ENCODE peak calls at places on chromosomes 7 and 10, in nine cellular contexts. B, W, Y, N, Z, T, S, G and L are unnamed samples. For H3K27me3, the result is how much of the 10 kb centered on the place peaks cover.

GRCh38 chr7:29486191-29486700 is 77.4 kb upstream of the PRR15 start:
- DNase-seq in B (no peak), W (no peak), Y (no peak), N (no peak), Z (peak), T (no peak), S (no peak), G (no peak), L (no peak)

GRCh38 chr10:61993676-61994401 is 92.3 kb downstream of the ARID5B start:
- DNase-seq in B (no peak), W (no peak), Y (no peak), N (no peak), Z (no peak), T (peak), S (no peak), G (no peak), L (peak)

GRCh38 chr7:150450491-150450992 is at the start of gene GIMAP8:
- DNase-seq in B (peak), W (no peak), Y (no peak), N (no peak), Z (no peak), T (peak), S (peak), G (no peak), L (no peak)

GRCh38 chr10:128481152-128481551 is 354.9 kb upstream of the MKI67 start:
- DNase-seq in B (peak), W (no peak), Y (no peak), N (no peak), Z (no peak), T (no peak), S (no peak), G (no peak), L (no peak)

GRCh38 chr10:72087969-72088878 is at the start of gene SPOCK2:
- DNase-seq in B (peak), W (no peak), Y (no peak), N (no peak), Z (peak), T (peak), S (peak), G (no peak), L (peak)

GRCh38 chr10:72104472-72105097 is 16.2 kb upstream of the SPOCK2 start:
- DNase-seq in B (no peak), W (no peak), Y (no peak), N (no peak), Z (no peak), T (no peak), S (no peak), G (no peak), L (no peak)

GRCh38 chr7:115679423-115679822 is 351.1 kb downstream of the TFEC start:
- DNase-seq in B (no peak), W (no peak), Y (no peak), N (no peak), Z (no peak), T (no peak), S (no peak), G (no peak), L (no peak)

GRCh38 chr10:36888925-36889573 is 236.3 kb upstream of the ANKRD30A start:
- DNase-seq in B (no peak), W (no peak), Y (peak), N (peak), Z (peak), T (peak), S (no peak), G (no peak), L (peak)

GRCh38 chr10:129415261-129416135 is 51.5 kb upstream of the MGMT start:
- DNase-seq in B (no peak), W (no peak), Y (no peak), N (no peak), Z (no peak), T (no peak), S (no peak), G (no peak), L (no peak)

GRCh38 chr10:84256510-84257342 is 11.9 kb downstream of the RGR start:
- DNase-seq in B (no peak), W (peak), Y (peak), N (peak), Z (peak), T (peak), S (peak), G (peak), L (peak)

GRCh38 chr7:28891192-28891872 is 66.8 kb downstream of the TRIL start:
- DNase-seq in B (no peak), W (no peak), Y (no peak), N (no peak), Z (no peak), T (no peak), S (no peak), G (no peak), L (no peak)

GRCh38 chr10:62185914-62186692 is 82.5 kb downstream of the RTKN2 start:
- DNase-seq in B (no peak), W (no peak), Y (no peak), N (no peak), Z (no peak), T (no peak), S (no peak), G (no peak), L (no peak)

GRCh38 chr7:96355990-96356506 is 34.1 kb upstream of the SLC25A13 start:
- DNase-seq in B (no peak), W (no peak), Y (no peak), N (no peak), Z (no peak), T (no peak), S (no peak), G (no peak), L (no peak)

GRCh38 chr7:127819975-127820778 is 168.2 kb downstream of the SND1 start:
- DNase-seq in B (no peak), W (no peak), Y (no peak), N (peak), Z (no peak), T (no peak), S (no peak), G (no peak), L (peak)

GRCh38 chr7:41832936-41833335 is 130.0 kb upstream of the INHBA start:
- DNase-seq in B (no peak), W (no peak), Y (no peak), N (no peak), Z (no peak), T (no peak), S (no peak), G (no peak), L (no peak)

GRCh38 chr10:102347236-102347828 is 48.2 kb upstream of the NFKB2 start:
- DNase-seq in B (peak), W (no peak), Y (peak), N (peak), Z (no peak), T (peak), S (peak), G (peak), L (peak)

GRCh38 chr10:73529089-73529832 is 33.4 kb upstream of the PPP3CB start:
- DNase-seq in B (no peak), W (no peak), Y (peak), N (peak), Z (peak), T (peak), S (peak), G (peak), L (peak)

GRCh38 chr7:3733541-3734140 is 432.6 kb downstream of the SDK1 start:
- DNase-seq in B (no peak), W (no peak), Y (no peak), N (peak), Z (no peak), T (no peak), S (no peak), G (no peak), L (no peak)

GRCh38 chr10:27620425-27621397 is 116.6 kb downstream of the RAB18 start:
- DNase-seq in B (no peak), W (no peak), Y (no peak), N (peak), Z (no peak), T (no peak), S (peak), G (no peak), L (peak)

GRCh38 chr7:132489776-132490237 is 86.5 kb downstream of the PLXNA4 start:
- DNase-seq in B (no peak), W (no peak), Y (no peak), N (no peak), Z (no peak), T (no peak), S (no peak), G (no peak), L (no peak)

GRCh38 chr7:47725031-47725780 is 143.3 kb upstream of the TNS3 start:
- DNase-seq in B (no peak), W (no peak), Y (no peak), N (peak), Z (no peak), T (peak), S (no peak), G (no peak), L (peak)

GRCh38 chr7:52168085-52168484 is 851.5 kb upstream of the COBL start:
- DNase-seq in B (no peak), W (no peak), Y (peak), N (no peak), Z (no peak), T (no peak), S (no peak), G (no peak), L (no peak)

GRCh38 chr10:81995254-81995653 is 120.3 kb downstream of the NRG3 start:
- DNase-seq in B (no peak), W (no peak), Y (no peak), N (no peak), Z (no peak), T (no peak), S (no peak), G (no peak), L (no peak)

GRCh38 chr10:114694735-114695134 is 36.7 kb upstream of the ABLIM1 start:
- DNase-seq in B (no peak), W (no peak), Y (peak), N (no peak), Z (no peak), T (peak), S (no peak), G (no peak), L (no peak)

GRCh38 chr10:32139223-32140073 is 83.2 kb upstream of the KIF5B start:
- DNase-seq in B (peak), W (peak), Y (no peak), N (peak), Z (no peak), T (peak), S (peak), G (peak), L (peak)

GRCh38 chr7:4805979-4806290 is 30.5 kb downstream of the AP5Z1 start:
- DNase-seq in B (no peak), W (no peak), Y (no peak), N (no peak), Z (no peak), T (no peak), S (no peak), G (no peak), L (no peak)

GRCh38 chr10:106378251-106378650 is 786.3 kb downstream of the SORCS1 start:
- DNase-seq in B (no peak), W (no peak), Y (no peak), N (no peak), Z (no peak), T (no peak), S (no peak), G (no peak), L (no peak)

GRCh38 chr10:1127629-1128028 is 71.4 kb downstream of the WDR37 start:
- DNase-seq in B (no peak), W (no peak), Y (no peak), N (no peak), Z (no peak), T (no peak), S (no peak), G (no peak), L (no peak)

GRCh38 chr7:1884583-1885350 is 214.7 kb downstream of the ELFN1 start:
- DNase-seq in B (no peak), W (no peak), Y (no peak), N (peak), Z (no peak), T (no peak), S (no peak), G (no peak), L (peak)

GRCh38 chr7:1885465-1886226 is 215.6 kb downstream of the ELFN1 start:
- DNase-seq in B (no peak), W (no peak), Y (no peak), N (no peak), Z (no peak), T (no peak), S (no peak), G (no peak), L (no peak)

GRCh38 chr7:1883031-1883761 is 213.1 kb downstream of the ELFN1 start:
- DNase-seq in B (no peak), W (no peak), Y (no peak), N (peak), Z (no peak), T (peak), S (no peak), G (no peak), L (peak)

GRCh38 chr7:1882451-1882850 is 212.4 kb downstream of the ELFN1 start:
- DNase-seq in B (no peak), W (no peak), Y (no peak), N (no peak), Z (no peak), T (no peak), S (no peak), G (no peak), L (no peak)

GRCh38 chr7:1883834-1884582 is 213.9 kb downstream of the ELFN1 start:
- DNase-seq in B (no peak), W (no peak), Y (no peak), N (no peak), Z (no peak), T (no peak), S (no peak), G (no peak), L (no peak)
- TF ChIP-seq CTCF in B (no peak), W (no peak), Y (peak), N (no peak), Z (no peak), T (no peak), S (no peak), G (no peak), L (no peak)

GRCh38 chr7:72445580-72445979 is 33.4 kb upstream of the CALN1 start:
- DNase-seq in B (no peak), W (no peak), Y (no peak), N (no peak), Z (no peak), T (no peak), S (no peak), G (no peak), L (no peak)

GRCh38 chr7:72446131-72446530 is 34.0 kb upstream of the CALN1 start:
- DNase-seq in B (no peak), W (no peak), Y (no peak), N (no peak), Z (no peak), T (no peak), S (no peak), G (no peak), L (no peak)

GRCh38 chr7:72445075-72445474 is 32.9 kb upstream of the CALN1 start:
- DNase-seq in B (no peak), W (no peak), Y (no peak), N (no peak), Z (no peak), T (no peak), S (no peak), G (no peak), L (no peak)

GRCh38 chr7:72447465-72448204 is 35.5 kb upstream of the CALN1 start:
- DNase-seq in B (no peak), W (no peak), Y (no peak), N (no peak), Z (no peak), T (no peak), S (no peak), G (no peak), L (no peak)

GRCh38 chr7:72446566-72447462 is 34.7 kb upstream of the CALN1 start:
- DNase-seq in B (no peak), W (no peak), Y (no peak), N (no peak), Z (no peak), T (no peak), S (no peak), G (no peak), L (no peak)
- H3K27me3 ChIP-seq in B (under half), W (under half), Y (half or more), N (under half), Z (under half), T (under half), S (under half), G (under half), L (under half)

DNA sequence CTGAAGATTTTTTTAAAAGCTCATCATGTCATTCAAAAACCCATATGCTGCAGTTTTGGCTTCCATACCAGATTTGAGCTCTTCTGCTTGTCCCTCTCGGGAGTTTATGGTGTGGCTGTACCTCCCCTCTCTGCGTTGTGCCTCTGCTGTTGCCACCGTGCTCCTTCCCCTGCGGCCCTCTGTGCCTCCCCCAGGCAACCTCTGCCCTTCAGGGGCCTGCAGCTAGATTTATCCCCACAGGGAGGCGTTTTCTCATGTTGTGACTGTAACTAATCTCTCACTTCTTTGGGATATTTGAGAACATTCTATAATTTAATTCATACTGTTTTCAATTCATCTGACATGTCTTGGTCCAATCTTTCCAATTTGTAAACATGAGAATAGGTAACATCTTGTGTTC is 52.7 kb downstream of the TASOR2 start:
- DNase-seq in B (no peak), W (no peak), Y (no peak), N (no peak), Z (no peak), T (no peak), S (no peak), G (no peak), L (no peak)
- TF ChIP-seq CTCF in B (no peak), W (no peak), Y (no peak), N (no peak), Z (no peak), T (no peak), S (no peak), G (no peak), L (no peak)

GRCh38 chr7:91356915-91357314 is 92.7 kb downstream of the FZD1 start:
- DNase-seq in B (no peak), W (no peak), Y (no peak), N (no peak), Z (no peak), T (no peak), S (no peak), G (no peak), L (no peak)
- H3K27me3 ChIP-seq in B (under half), W (under half), Y (under half), N (under half), Z (under half), T (under half), S (under half), G (under half), L (under half)